ENCODE peak calls at places on chromosome 1, in ten cellular contexts. U is bronchial epithelial cell, N is Peyer's patch, L is thoracic aorta, Z is foreskin fibroblast, G is BJ, E is pancreas, X is brain microvascular endothelial cell, P is K562, D is breast epithelium. K is an unnamed sample.

GRCh38 chr1:65948609-65949229 is 156.0 kb downstream of the PDE4B start:
- DNase-seq in X (peak), E (no peak), L (no peak), U (no peak), Z (peak), D (no peak), N (no peak), G (no peak), P (peak), K (no peak)

GRCh38 chr1:51519857-51520699 is 1.0 kb upstream of the EPS15 start:
- DNase-seq in L (no peak), D (no peak), U (peak), G (peak), N (no peak), E (no peak), P (peak), Z (peak), X (peak), K (peak)

GRCh38 chr1:18643154-18644012 is 12.7 kb downstream of the PAX7 start:
- DNase-seq in U (no peak), G (no peak), X (no peak), E (no peak), P (peak), L (no peak), N (no peak), Z (peak), D (no peak), K (no peak)

GRCh38 chr1:30652151-30652915 is 71.1 kb downstream of the MATN1 start:
- DNase-seq in N (no peak), L (no peak), Z (no peak), P (no peak), E (no peak), G (no peak), U (no peak), D (no peak), X (no peak), K (no peak)

GRCh38 chr1:33097137-33097611 is 16.2 kb downstream of the AZIN2 start:
- DNase-seq in N (no peak), Z (peak), X (peak), L (no peak), E (no peak), P (peak), D (no peak), G (no peak), U (peak), K (peak)

GRCh38 chr1:59295603-59296002 is 1.3 kb upstream of the FGGY start:
- DNase-seq in G (no peak), L (no peak), D (no peak), U (no peak), P (peak), X (no peak), N (no peak), Z (no peak), E (no peak), K (no peak)

GRCh38 chr1:203537806-203538464 is 44.0 kb downstream of the OPTC start:
- DNase-seq in E (peak), D (no peak), P (no peak), G (no peak), X (peak), Z (peak), L (no peak), U (peak), N (no peak), K (no peak)

GRCh38 chr1:154865442-154866256 is 4.4 kb downstream of the KCNN3 start:
- DNase-seq in D (no peak), N (no peak), Z (no peak), E (no peak), G (no peak), U (no peak), P (peak), X (no peak), L (no peak), K (no peak)

GRCh38 chr1:1050577-1051052 is 23.5 kb downstream of the RNF223 start:
- DNase-seq in E (no peak), N (no peak), X (no peak), L (no peak), D (no peak), U (no peak), G (no peak), Z (no peak), P (no peak), K (no peak)

GRCh38 chr1:42834803-42835202 is 11.6 kb upstream of the ZNF691 start:
- DNase-seq in Z (no peak), D (no peak), L (no peak), N (no peak), X (no peak), U (no peak), E (no peak), P (no peak), G (no peak), K (no peak)

GRCh38 chr1:24910751-24911650 is 19.1 kb downstream of the RUNX3 start:
- DNase-seq in P (peak), N (peak), D (peak), L (no peak), X (peak), G (no peak), U (peak), Z (no peak), E (no peak), K (peak)

GRCh38 chr1:181149326-181150000 is 61.0 kb downstream of the IER5 start:
- DNase-seq in X (no peak), D (no peak), N (peak), P (no peak), G (no peak), U (no peak), E (no peak), L (no peak), Z (no peak), K (no peak)

GRCh38 chr1:59556802-59557548 is 257.8 kb upstream of the HOOK1 start:
- DNase-seq in D (peak), E (peak), U (no peak), L (no peak), X (no peak), N (peak), G (no peak), P (no peak), Z (no peak), K (no peak)

GRCh38 chr1:110163591-110163990 is 13.3 kb downstream of the SLC6A17 start:
- DNase-seq in N (no peak), L (no peak), X (no peak), Z (no peak), U (no peak), E (no peak), D (no peak), G (no peak), P (no peak), K (no peak)

GRCh38 chr1:21619041-21619947 is 49.9 kb downstream of the RAP1GAP start:
- DNase-seq in E (peak), G (no peak), X (no peak), D (no peak), U (no peak), Z (no peak), P (peak), N (no peak), L (no peak), K (no peak)

GRCh38 chr1:177471244-177471643 is 300.5 kb downstream of the BRINP2 start:
- DNase-seq in E (no peak), N (no peak), U (peak), X (no peak), D (no peak), P (no peak), G (no peak), Z (peak), L (no peak), K (no peak)

GRCh38 chr1:30846587-30846986 is 62.0 kb downstream of the SDC3 start:
- DNase-seq in Z (no peak), D (no peak), N (no peak), U (no peak), E (no peak), X (no peak), P (no peak), G (no peak), L (no peak), K (no peak)

GRCh38 chr1:29810121-29811120 is 574.1 kb downstream of the PTPRU start:
- DNase-seq in E (no peak), N (no peak), Z (no peak), D (no peak), X (no peak), P (no peak), U (no peak), G (no peak), L (no peak), K (no peak)

GRCh38 chr1:36503159-36503558 is 20.4 kb upstream of the CSF3R start:
- DNase-seq in G (no peak), L (no peak), E (no peak), X (no peak), Z (no peak), N (no peak), D (no peak), P (no peak), U (no peak), K (no peak)

GRCh38 chr1:152034654-152035405 is 2.0 kb downstream of the S100A11 start:
- DNase-seq in D (no peak), U (peak), G (no peak), P (peak), Z (peak), L (no peak), N (peak), X (peak), E (no peak), K (peak)

GRCh38 chr1:24205701-24206464 is 18.8 kb upstream of the IFNLR1 start:
- DNase-seq in G (no peak), L (no peak), E (no peak), P (no peak), X (no peak), U (peak), N (no peak), D (no peak), Z (no peak), K (no peak)

GRCh38 chr1:179058343-179059184 is 23.3 kb upstream of the TOR3A start:
- DNase-seq in P (no peak), Z (peak), E (no peak), U (no peak), L (no peak), N (no peak), X (no peak), G (peak), D (no peak), K (peak)

GRCh38 chr1:223755432-223755792 is 43.1 kb downstream of the CAPN2 start:
- DNase-seq in E (no peak), X (no peak), G (no peak), N (no peak), D (no peak), P (no peak), L (no peak), Z (no peak), U (no peak), K (no peak)

GRCh38 chr1:206589206-206589605 is 23.1 kb downstream of the EIF2D start:
- DNase-seq in E (no peak), G (peak), U (peak), X (peak), D (no peak), P (no peak), N (no peak), L (no peak), Z (peak), K (peak)

GRCh38 chr1:162235261-162235780 is 141.3 kb downstream of the SPATA46 start:
- DNase-seq in U (no peak), L (no peak), D (no peak), E (no peak), P (no peak), X (no peak), N (no peak), Z (peak), G (peak), K (no peak)

GRCh38 chr1:164780863-164781262 is 221.9 kb downstream of the PBX1 start:
- DNase-seq in D (no peak), Z (peak), L (no peak), G (peak), N (no peak), P (no peak), E (no peak), X (peak), U (peak), K (peak)

GRCh38 chr1:30757196-30757949 is at the start of gene LAPTM5:
- DNase-seq in E (no peak), L (no peak), D (no peak), G (no peak), P (no peak), U (no peak), N (peak), Z (peak), X (peak), K (no peak)

GRCh38 chr1:246875041-246876026 is 56.4 kb downstream of the AHCTF1 start:
- DNase-seq in U (peak), G (peak), X (peak), Z (peak), L (no peak), N (no peak), P (peak), D (no peak), E (no peak), K (no peak)

GRCh38 chr1:238108417-238108816 is 217.7 kb upstream of the ZP4 start:
- DNase-seq in X (no peak), G (no peak), E (no peak), N (no peak), L (no peak), Z (no peak), U (no peak), P (no peak), D (no peak), K (no peak)

GRCh38 chr1:234863596-234863995 is 253.6 kb upstream of the IRF2BP2 start:
- DNase-seq in Z (peak), X (peak), L (no peak), N (peak), P (no peak), D (no peak), U (peak), E (no peak), G (no peak), K (peak)

GRCh38 chr1:202569393-202570322 is 140.6 kb downstream of the SYT2 start:
- DNase-seq in P (no peak), U (peak), Z (no peak), X (no peak), E (no peak), G (no peak), L (no peak), D (no peak), N (no peak), K (no peak)

GRCh38 chr1:8472668-8473067 is 154.8 kb downstream of the SLC45A1 start:
- DNase-seq in D (no peak), U (no peak), L (no peak), G (no peak), N (no peak), X (no peak), Z (no peak), P (no peak), E (no peak), K (no peak)

GRCh38 chr1:111619635-111620411 is at the start of gene RAP1A:
- DNase-seq in L (peak), P (peak), D (peak), N (peak), E (peak), Z (peak), U (peak), X (peak), G (no peak), K (peak)

GRCh38 chr1:108955881-108956280 is 7.4 kb downstream of the CLCC1 start:
- DNase-seq in P (no peak), X (no peak), D (no peak), U (no peak), E (no peak), L (no peak), Z (no peak), G (no peak), N (no peak), K (no peak)

GRCh38 chr1:97593192-97593591 is 327.6 kb downstream of the DPYD start:
- DNase-seq in X (no peak), G (no peak), E (no peak), N (no peak), L (no peak), P (no peak), Z (no peak), U (no peak), D (no peak), K (no peak)

GRCh38 chr1:228236744-228237143 is 28.9 kb downstream of the OBSCN start:
- DNase-seq in L (no peak), E (no peak), X (peak), N (peak), P (peak), D (no peak), U (peak), G (no peak), Z (peak), K (no peak)

GRCh38 chr1:240306673-240307072 is 215.0 kb downstream of the FMN2 start:
- DNase-seq in G (no peak), D (no peak), Z (peak), N (no peak), U (no peak), X (no peak), E (no peak), P (no peak), L (no peak), K (no peak)

DNA sequence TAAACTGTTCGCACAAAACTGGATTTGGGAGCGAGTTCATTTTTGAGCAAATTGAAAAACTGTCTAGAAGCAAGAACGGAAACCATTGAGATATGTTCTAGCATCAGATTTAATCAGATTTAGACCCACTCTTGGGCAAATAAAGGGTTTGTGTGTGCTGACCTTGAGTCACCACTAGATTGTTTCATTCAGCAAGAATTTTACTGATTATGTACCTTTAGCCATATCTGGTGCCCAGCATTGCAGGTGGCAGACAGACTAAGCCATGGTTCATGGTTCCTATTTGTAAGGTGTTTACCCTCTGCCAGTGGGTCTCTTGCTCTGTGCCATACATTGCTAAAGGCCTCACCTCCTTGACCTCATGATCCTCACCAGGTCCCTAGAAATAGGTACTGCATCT is 1.4 kb downstream of the NUDC start:
- DNase-seq in N (no peak), D (no peak), P (no peak), E (no peak), G (no peak), U (peak), X (no peak), Z (no peak), L (no peak), K (no peak)
- H3K4me3 ChIP-seq in N (no peak), D (peak), P (peak), E (peak), G (peak), U (no peak), X (peak), Z (peak), L (peak), K (peak)

GRCh38 chr1:113928129-113928949 is 785 bp upstream of the HIPK1 start:
- DNase-seq in D (no peak), P (peak), E (no peak), G (no peak), L (no peak), U (no peak), N (no peak), X (no peak), Z (peak), K (no peak)

GRCh38 chr1:113928950-113929749 is at the start of gene HIPK1:
- DNase-seq in D (peak), N (peak), G (no peak), E (peak), Z (peak), U (peak), P (peak), X (peak), L (peak), K (peak)

GRCh38 chr1:113931456-113931855 is 2.3 kb downstream of the HIPK1 start:
- DNase-seq in Z (peak), E (no peak), N (no peak), U (peak), D (no peak), P (peak), G (no peak), L (no peak), X (peak), K (no peak)

GRCh38 chr1:113930499-113931161 is 1.5 kb downstream of the HIPK1 start:
- DNase-seq in U (peak), P (peak), D (peak), E (peak), L (no peak), X (peak), N (peak), G (no peak), Z (peak), K (peak)

GRCh38 chr1:113929750-113930498 is 800 bp downstream of the HIPK1 start:
- DNase-seq in D (peak), G (no peak), L (no peak), U (peak), X (peak), E (peak), Z (peak), N (peak), P (peak), K (peak)
- H3K4me3 ChIP-seq in D (peak), G (peak), L (peak), U (peak), X (peak), E (peak), Z (peak), N (peak), P (peak), K (peak)

GRCh38 chr1:90707363-90707710 is 9.8 kb downstream of the BARHL2 start:
- DNase-seq in U (peak), D (no peak), Z (peak), N (no peak), L (no peak), X (no peak), E (peak), G (no peak), P (peak), K (no peak)
- H3K4me3 ChIP-seq in U (no peak), D (peak), Z (no peak), N (no peak), L (peak), X (no peak), E (peak), G (no peak), P (no peak), K (no peak)

GRCh38 chr1:213989071-213989739 is 1.4 kb downstream of the PROX1 start:
- DNase-seq in E (no peak), P (no peak), Z (peak), U (no peak), L (no peak), G (no peak), X (no peak), D (no peak), N (no peak), K (no peak)

GRCh38 chr1:213987422-213987875 is 324 bp upstream of the PROX1 start:
- DNase-seq in L (no peak), U (no peak), G (no peak), D (no peak), Z (peak), X (no peak), N (no peak), E (no peak), P (no peak), K (no peak)

GRCh38 chr1:213988639-213989070 is 882 bp downstream of the PROX1 start:
- DNase-seq in Z (peak), X (no peak), P (no peak), L (no peak), N (no peak), E (no peak), D (no peak), G (no peak), U (no peak), K (no peak)

GRCh38 chr1:213986925-213987250 is 885 bp upstream of the PROX1 start:
- DNase-seq in G (no peak), Z (no peak), P (no peak), L (no peak), X (no peak), U (no peak), D (no peak), E (no peak), N (no peak), K (no peak)

DNA sequence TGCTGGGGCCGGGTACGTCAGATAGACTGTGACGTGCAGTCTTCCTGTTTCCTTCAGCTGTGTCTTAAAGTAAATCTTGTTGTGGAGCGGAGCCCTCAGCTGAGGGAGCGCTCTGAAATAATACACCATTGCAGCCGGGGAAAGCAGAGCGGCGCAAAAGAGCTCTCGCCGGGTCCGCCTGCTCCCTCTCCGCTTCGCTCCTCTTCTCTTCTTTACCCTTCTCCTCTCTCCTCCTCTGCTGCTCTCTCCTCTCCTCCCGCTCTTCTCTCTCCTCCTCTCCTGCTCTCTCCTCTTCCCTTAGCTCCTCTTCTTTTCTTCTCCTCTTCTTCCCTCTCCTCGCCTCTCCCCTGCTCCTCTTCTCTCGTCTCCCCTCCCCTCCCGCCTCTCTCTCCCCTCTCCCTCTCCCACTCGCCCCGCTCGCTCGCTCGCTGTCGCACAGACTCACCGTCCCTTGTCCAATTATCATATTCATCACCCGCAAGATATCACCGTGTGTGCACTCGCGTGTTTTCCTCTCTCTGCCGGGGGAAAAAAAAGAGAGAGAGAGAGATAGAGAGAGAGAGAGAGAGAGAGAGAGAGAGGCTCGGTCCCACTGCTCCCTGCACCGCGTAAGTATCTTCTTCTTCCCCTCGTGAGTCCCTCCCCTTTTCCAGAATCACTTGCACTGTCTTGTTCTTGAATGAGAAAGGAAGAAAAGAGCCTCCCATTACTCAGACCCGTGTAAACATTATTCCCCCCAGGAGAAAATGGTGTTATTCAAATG is at the start of gene PROX1:
- DNase-seq in G (peak), Z (peak), X (peak), U (peak), D (peak), L (no peak), P (peak), E (peak), N (peak), K (peak)
- H3K4me3 ChIP-seq in G (peak), Z (peak), X (peak), U (peak), D (peak), L (peak), P (no peak), E (peak), N (peak), K (peak)